ENCODE peak calls at places on chromosomes 4 and X, in four cellular contexts. Y is pancreas, B is RWPE2, W is AG10803. V is an unnamed sample.

GRCh38 chr4:78960926-78961325 is 21.7 kb upstream of the PAQR3 start:
- DNase-seq in Y (no peak), B (no peak), W (no peak), V (no peak)

GRCh38 chr4:73019462-73020047 is 50.0 kb downstream of the COX18 start:
- DNase-seq in Y (no peak), B (no peak), W (peak; percentile 51), V (no peak)

GRCh38 chrX:128698528-128698927 is 646.3 kb upstream of the ACTRT1 start:
- DNase-seq in Y (no peak), B (no peak), W (no peak), V (no peak)

GRCh38 chr4:108119199-108119800 is 49.4 kb downstream of the LEF1 start:
- DNase-seq in Y (no peak), B (no peak), W (no peak), V (no peak)

GRCh38 chr4:80094191-80094590 is 21.2 kb upstream of the ANTXR2 start:
- DNase-seq in Y (no peak), B (no peak), W (peak; percentile 71), V (no peak)

GRCh38 chr4:112604590-112604989 is 32.1 kb downstream of the ZGRF1 start:
- DNase-seq in Y (peak; percentile 10), B (no peak), W (peak; percentile 63), V (peak; percentile 39)

GRCh38 chr4:40205259-40206198 is 8.7 kb downstream of the RHOH start:
- DNase-seq in Y (no peak), B (no peak), W (no peak), V (no peak)

GRCh38 chrX:12978205-12979010 is 3.5 kb downstream of the TMSB4X start:
- DNase-seq in Y (no peak), B (no peak), W (peak; percentile 85), V (no peak)

GRCh38 chrX:137915466-137915865 is 349.5 kb downstream of the ZIC3 start:
- DNase-seq in Y (no peak), B (no peak), W (no peak), V (no peak)

GRCh38 chr4:185396724-185397402 is at the start of gene ANKRD37:
- DNase-seq in Y (peak; percentile 90), B (no peak), W (peak; percentile 38), V (no peak)

GRCh38 chrX:19532709-19533108 is 17.4 kb upstream of the MAP3K15 start:
- DNase-seq in Y (no peak), B (no peak), W (no peak), V (no peak)

GRCh38 chrX:16924631-16925239 is 21.7 kb upstream of the REPS2 start:
- DNase-seq in Y (no peak), B (no peak), W (no peak), V (no peak)

GRCh38 chrX:9698566-9698965 is 67.1 kb downstream of the GPR143 start:
- DNase-seq in Y (no peak), B (no peak), W (no peak), V (no peak)

GRCh38 chr4:5378002-5378401 is 326.7 kb downstream of the STK32B start:
- DNase-seq in Y (no peak), B (no peak), W (peak; percentile 54), V (no peak)
- TF ChIP-seq CTCF in Y (no peak), B (peak; percentile 34), W (peak; percentile 62), V (peak; percentile 39)

GRCh38 chr4:7016512-7016911 is 26.7 kb upstream of the TADA2B start:
- DNase-seq in Y (no peak), B (no peak), W (no peak), V (no peak)

GRCh38 chr4:7017446-7018048 is 25.6 kb upstream of the TADA2B start:
- DNase-seq in Y (no peak), B (no peak), W (no peak), V (no peak)

GRCh38 chr4:7020290-7020689 is 22.9 kb upstream of the TADA2B start:
- DNase-seq in Y (no peak), B (no peak), W (no peak), V (no peak)

GRCh38 chr4:7019367-7019766 is 23.8 kb upstream of the TADA2B start:
- DNase-seq in Y (no peak), B (no peak), W (no peak), V (no peak)

DNA sequence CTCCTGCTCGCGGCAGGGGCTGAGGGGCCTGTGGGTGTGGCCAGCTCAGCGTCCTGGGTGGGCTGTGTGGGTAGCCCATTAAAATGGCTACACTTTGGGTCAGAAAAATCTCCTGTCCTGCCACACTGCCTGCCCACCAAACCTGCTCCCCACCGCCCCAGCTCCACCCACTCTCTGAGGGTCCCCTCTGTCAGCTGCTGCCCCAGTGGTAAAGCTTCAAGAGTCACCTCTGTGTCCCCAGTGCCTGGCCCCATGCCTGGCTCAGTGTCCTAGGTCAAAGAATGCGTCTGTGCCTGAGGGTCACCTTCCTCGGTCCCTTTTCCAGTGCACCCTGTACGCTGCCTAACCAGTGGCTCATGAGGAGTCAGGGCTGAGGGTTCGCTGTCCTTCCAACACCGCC is 24.9 kb upstream of the TADA2B start:
- DNase-seq in Y (no peak), B (no peak), W (no peak), V (no peak)
- H3K4me3 ChIP-seq in Y (no peak overlapping the region), B (no peak overlapping the region), W (no peak overlapping the region), V (no peak overlapping the region)

DNA sequence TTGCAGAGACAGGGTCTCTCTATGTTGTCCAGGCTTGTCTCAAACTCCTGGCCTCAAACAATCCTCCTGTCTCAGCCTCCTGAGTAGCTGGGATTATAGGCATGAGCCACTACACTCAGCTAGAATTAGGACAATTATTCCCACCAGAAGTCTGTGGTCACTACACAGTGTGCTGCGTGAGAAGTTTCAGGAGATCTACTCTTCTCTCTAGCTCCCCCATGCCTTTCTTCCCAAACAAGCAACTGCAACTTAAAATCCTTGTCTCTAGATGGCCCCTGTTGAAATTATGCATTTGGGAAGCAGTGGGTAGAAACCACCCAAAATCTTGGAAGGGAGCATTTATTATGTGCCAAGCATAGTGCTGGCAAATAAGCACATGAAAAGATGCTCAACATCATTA is 21.1 kb upstream of the MAP7D3 start:
- DNase-seq in Y (no peak), B (no peak), W (peak; percentile 23), V (no peak)
- TF ChIP-seq CTCF in Y (no peak), B (no peak), W (peak; percentile 27), V (no peak)

GRCh38 chr4:83340692-83341343 is 6.2 kb upstream of the HPSE start:
- DNase-seq in Y (no peak), B (no peak), W (no peak), V (no peak)

GRCh38 chr4:83339573-83339972 is 4.9 kb upstream of the HPSE start:
- DNase-seq in Y (no peak), B (no peak), W (no peak), V (no peak)

GRCh38 chr4:83334425-83335241 is at the start of gene HPSE:
- DNase-seq in Y (peak; percentile 59), B (peak; percentile 81), W (peak; percentile 50), V (peak; percentile 47)

GRCh38 chr4:83331959-83332358 is 2.7 kb downstream of the HPSE start:
- DNase-seq in Y (no peak), B (no peak), W (no peak), V (no peak)

GRCh38 chr4:83335691-83336090 is 1.0 kb upstream of the HPSE start:
- DNase-seq in Y (no peak), B (no peak), W (peak; percentile 7), V (no peak)
- H3K4me3 ChIP-seq in Y (no peak overlapping the region), B (no peak overlapping the region), W (no peak overlapping the region), V (no peak overlapping the region)

DNA sequence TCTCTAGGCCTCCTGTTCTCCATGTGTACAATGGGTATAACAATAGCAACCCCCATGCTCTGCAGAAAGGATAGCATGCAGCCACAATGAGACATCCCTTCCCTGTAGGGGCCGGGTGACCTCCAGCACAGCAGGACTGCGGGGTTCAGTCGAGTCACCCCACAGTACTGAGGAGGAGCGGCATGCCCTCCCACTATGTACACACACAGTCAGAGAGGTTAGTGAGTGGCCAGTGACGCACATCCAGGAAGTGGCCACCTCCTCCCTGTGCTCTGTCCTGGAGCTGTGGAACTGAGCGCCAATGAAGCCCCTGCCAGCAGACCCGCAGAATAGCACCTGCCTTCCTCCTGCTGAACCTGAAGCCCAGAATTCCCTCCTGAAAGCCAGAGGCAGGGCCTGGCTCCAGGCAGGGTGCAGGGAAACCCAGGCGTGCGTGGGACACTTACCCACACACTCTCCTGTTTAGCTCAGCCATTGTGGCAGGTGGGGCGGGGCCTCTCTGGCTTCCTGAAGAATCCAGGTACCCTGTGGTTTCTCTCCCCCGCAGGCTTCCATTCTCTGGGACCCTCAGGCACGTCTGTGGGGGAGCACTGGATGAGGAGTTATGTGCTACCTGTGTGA is 50.0 kb downstream of the WFS1 start:
- DNase-seq in Y (no peak), B (no peak), W (no peak), V (no peak)
- TF ChIP-seq CTCF in Y (no peak), B (no peak), W (no peak), V (no peak)

DNA sequence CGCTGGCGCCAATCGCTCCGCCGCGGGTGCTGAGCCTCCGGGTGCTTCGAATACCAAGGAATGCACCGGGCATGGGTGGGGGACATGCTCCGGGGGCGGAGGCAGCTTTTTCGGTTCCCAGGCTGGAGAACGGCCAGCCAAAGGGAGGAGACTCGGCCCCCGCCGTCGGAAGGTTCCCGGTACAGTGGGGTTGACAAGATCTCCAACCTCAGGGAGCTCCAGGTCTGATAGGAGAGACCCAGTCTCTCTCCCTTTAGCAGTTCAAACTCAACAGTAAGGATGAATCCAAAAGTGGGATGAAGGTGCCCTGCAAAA is 29.1 kb upstream of the BCORL1 start:
- DNase-seq in Y (no peak), B (no peak), W (no peak), V (no peak)
- H3K4me3 ChIP-seq in Y (peak overlapping the region; percentile 14), B (no peak overlapping the region), W (no peak overlapping the region), V (no peak overlapping the region)

DNA sequence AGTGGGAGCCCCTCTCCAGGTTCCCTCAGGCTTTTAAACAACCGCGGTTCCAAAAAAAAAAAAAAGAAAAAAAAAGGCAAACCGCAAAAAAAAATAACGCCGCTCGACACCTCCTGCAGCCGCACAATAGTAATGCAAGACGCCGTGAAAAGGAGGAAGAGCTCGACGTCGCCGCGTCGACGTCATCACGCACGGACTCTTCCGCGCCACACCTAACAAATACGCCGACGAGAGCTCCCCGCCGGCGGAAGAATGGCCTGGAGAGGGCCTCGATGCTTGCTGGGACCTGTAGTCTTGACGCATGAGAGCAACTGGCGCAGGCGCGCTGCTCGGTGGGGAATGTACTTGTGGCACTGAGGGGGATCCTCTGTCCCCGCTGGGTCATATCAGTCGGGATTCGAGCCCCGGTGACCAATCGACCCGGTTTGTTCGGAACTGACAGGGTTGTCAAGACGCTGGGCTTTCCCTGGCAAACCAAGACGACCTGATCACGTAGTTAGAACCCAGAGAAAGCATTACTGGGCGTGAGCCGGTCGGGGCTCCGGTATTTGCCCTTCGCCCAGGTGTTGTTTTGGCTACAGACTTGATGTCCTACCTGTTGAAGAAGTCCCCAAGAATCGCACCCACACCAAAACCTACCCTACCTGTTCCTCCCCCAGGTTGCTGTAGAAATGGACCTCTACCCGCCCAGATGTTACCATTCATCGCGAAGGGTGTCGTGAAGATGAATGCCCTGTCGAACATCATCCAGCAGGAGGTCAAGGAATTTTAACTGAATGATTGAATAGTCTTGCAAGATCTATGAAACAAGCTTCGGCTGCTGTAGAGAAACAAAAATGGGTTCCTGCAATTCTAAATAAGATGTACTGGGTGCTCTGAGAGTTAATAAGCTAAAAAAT is at the start of gene CBR4:
- DNase-seq in Y (peak; percentile 98), B (peak; percentile 97), W (peak; percentile 99), V (peak; percentile 90)
- TF ChIP-seq CTCF in Y (peak; percentile 16), B (peak; percentile 21), W (peak; percentile 46), V (peak; percentile 15)